ENCODE peak calls at places on chromosomes 12 and 14, in nine cellular contexts. N is lung, V is MM.1S, M is GM23338, G is mesendoderm, F is lower lobe of right lung, I is pancreas, K is fibroblast of lung, A is colonic mucosa. X is an unnamed sample.

GRCh38 chr14:68210729-68211299 is 391.2 kb downstream of the RAD51B start:
- DNase-seq in V (peak; percentile 84), M (no peak), K (peak; percentile 98), N (peak; percentile 51), F (no peak), G (no peak), A (no peak), I (no peak), X (no peak)

GRCh38 chr12:6225630-6226001 is 25.4 kb downstream of the CD9 start:
- DNase-seq in A (no peak), G (no peak), I (no peak), M (no peak), F (no peak), K (no peak), V (no peak), N (no peak), X (no peak)

GRCh38 chr14:56025191-56025590 is 93.0 kb upstream of the PELI2 start:
- DNase-seq in A (no peak), I (no peak), V (no peak), K (no peak), N (no peak), G (no peak), M (no peak), F (no peak), X (no peak)

GRCh38 chr14:23571701-23572523 is 4.3 kb upstream of the AP1G2 start:
- DNase-seq in G (no peak), N (no peak), I (no peak), K (no peak), A (no peak), F (no peak), V (no peak), M (no peak), X (peak; percentile 46)

GRCh38 chr12:28537474-28537873 is 347.2 kb downstream of the CCDC91 start:
- DNase-seq in M (no peak), I (no peak), K (no peak), G (no peak), N (no peak), A (no peak), V (no peak), F (no peak), X (no peak)

GRCh38 chr12:59486827-59487226 is 109.0 kb upstream of the SLC16A7 start:
- DNase-seq in N (no peak), K (no peak), I (no peak), F (no peak), A (no peak), G (no peak), V (no peak), M (no peak), X (no peak)

GRCh38 chr12:63420206-63420644 is 248.1 kb downstream of the DPY19L2 start:
- DNase-seq in K (peak; percentile 69), A (peak; percentile 47), N (no peak), G (peak; percentile 99), V (peak; percentile 74), M (peak; percentile 97), F (no peak), I (no peak), X (peak; percentile 97)

GRCh38 chr12:13981296-13981962 is at the start of gene GRIN2B:
- DNase-seq in G (peak; percentile 41), A (no peak), I (no peak), N (no peak), V (no peak), K (no peak), F (no peak), M (peak; percentile 76), X (peak; percentile 80)

GRCh38 chr12:55654506-55655224 is 18.0 kb downstream of the OR10P1 start:
- DNase-seq in A (no peak), V (no peak), M (no peak), I (no peak), G (no peak), N (no peak), K (no peak), F (no peak), X (peak; percentile 31)

GRCh38 chr14:59333235-59333634 is 131.9 kb downstream of the GPR135 start:
- DNase-seq in G (no peak), A (no peak), N (no peak), M (no peak), V (no peak), I (no peak), K (no peak), F (no peak), X (no peak)

GRCh38 chr14:59331217-59331616 is 134.0 kb downstream of the GPR135 start:
- DNase-seq in I (no peak), M (peak; percentile 52), G (peak; percentile 88), V (no peak), A (no peak), F (no peak), K (no peak), N (no peak), X (peak; percentile 73)

GRCh38 chr14:59330455-59330854 is 134.7 kb downstream of the GPR135 start:
- DNase-seq in N (no peak), G (no peak), I (no peak), A (no peak), M (peak; percentile 24), K (peak; percentile 83), F (peak; percentile 47), V (peak; percentile 77), X (peak; percentile 52)

GRCh38 chr14:59333668-59334067 is 131.5 kb downstream of the GPR135 start:
- DNase-seq in G (peak; percentile 69), F (no peak), A (no peak), V (no peak), K (peak; percentile 96), M (no peak), N (peak; percentile 46), I (no peak), X (no peak)

GRCh38 chr14:59332727-59333126 is 132.5 kb downstream of the GPR135 start:
- DNase-seq in G (no peak), A (no peak), I (no peak), V (no peak), M (no peak), K (peak; percentile 84), F (no peak), N (no peak), X (no peak)
- H3K27ac ChIP-seq in G (no peak overlapping the region), A (no peak overlapping the region), I (no peak overlapping the region), V (no peak overlapping the region), M (no peak overlapping the region), K (peak overlapping the region; percentile 69), F (peak overlapping the region; percentile 80), N (peak overlapping the region; percentile 74), X (no peak overlapping the region)

DNA sequence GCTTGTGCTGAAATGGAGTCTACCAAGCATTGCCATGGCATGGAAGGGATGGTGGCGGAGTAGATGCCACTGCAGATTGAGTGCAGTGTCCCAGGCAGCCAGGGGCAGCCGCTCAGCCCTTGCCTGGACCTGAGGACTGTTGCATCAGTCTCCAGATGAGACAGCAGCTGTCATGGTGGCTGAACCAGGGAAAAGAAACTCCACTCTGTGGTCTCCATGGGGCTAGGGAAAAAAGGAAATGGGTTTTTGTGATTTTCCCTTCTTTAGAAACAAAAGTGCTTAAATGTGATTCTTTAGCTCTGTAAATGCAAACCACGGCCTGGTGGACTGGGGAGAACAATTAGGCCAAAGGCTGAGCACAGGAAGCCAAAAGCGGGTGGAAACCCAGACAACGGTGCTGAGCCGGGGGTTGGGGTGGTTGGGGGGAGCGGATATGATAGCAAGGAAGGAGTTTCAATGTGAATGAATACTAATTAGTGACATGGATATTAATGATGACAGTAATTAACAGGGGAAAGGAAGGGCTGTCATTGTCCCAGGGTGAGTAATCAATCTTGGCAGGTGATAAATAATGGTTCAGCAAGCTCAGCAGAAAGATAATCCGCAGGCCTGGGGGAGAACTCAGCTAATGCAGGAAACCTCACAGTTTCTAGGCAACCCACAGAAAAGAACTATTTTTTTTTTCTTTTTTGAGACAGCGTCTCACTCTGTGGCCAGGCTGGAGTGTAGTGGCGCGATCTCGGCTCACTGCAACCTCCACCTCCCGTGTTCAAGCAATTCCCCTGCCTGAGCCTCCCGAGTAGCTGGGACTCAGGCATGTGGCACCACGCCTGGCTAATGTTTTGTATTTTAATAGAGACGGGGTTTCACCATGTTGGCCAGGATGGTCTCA is 442.6 kb downstream of the DPF3 start:
- DNase-seq in K (peak; percentile 9), N (no peak), F (no peak), G (peak; percentile 34), A (no peak), M (no peak), V (peak; percentile 77), I (no peak), X (no peak)
- H3K27ac ChIP-seq in K (no peak overlapping the region), N (no peak overlapping the region), F (no peak overlapping the region), G (no peak overlapping the region), A (no peak overlapping the region), M (peak overlapping the region; percentile 32), V (peak overlapping the region; percentile 98), I (no peak overlapping the region), X (peak overlapping the region; percentile 69)

DNA sequence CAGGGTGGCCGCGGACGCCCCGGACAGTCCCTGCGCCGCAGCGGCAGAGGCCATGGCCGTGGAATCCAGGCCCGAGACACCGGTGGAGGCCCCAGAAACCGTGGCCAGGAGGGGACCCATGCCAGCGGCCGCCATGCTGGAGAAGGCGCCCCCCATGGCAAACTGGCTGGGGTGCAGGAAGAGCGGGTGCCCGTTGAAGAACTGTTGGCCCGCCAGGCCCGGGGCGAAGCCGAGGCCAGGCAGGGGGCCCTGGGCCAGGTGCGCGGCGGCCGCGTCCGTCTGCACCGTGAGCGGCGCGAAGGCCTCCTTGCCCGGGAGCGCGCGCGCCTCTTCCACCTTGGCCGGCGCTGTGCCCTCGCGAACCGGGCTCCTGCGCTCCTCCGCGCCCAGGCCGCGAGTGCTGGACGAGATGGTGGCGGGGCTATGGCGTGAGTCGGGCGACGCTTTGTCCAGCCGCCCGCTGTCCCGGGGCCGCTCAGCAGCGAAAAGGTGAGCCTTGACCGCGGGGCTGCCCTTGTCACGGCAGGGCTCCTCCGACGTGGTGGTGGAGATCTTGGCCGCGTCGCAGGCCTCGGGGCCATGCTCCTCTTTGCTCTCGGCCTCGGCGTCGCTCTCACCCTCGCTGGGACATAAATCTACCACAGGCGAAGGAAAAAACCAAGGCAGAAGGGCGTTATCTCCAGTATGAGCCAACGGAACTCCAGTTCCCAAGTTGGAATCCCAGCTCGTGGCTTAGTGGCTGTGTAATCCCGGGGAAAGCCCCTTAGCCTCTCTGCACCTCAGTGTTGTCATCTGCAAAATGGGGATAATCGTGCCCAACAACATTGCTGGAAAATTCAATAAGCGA is 9.6 kb downstream of the TBX3 start:
- DNase-seq in A (no peak), M (peak; percentile 62), N (no peak), I (no peak), F (no peak), V (no peak), G (peak; percentile 54), K (peak; percentile 70), X (peak; percentile 80)
- H3K27ac ChIP-seq in A (no peak overlapping the region), M (no peak overlapping the region), N (peak overlapping the region; percentile 90), I (no peak overlapping the region), F (peak overlapping the region; percentile 84), V (no peak overlapping the region), G (peak overlapping the region; percentile 2), K (peak overlapping the region; percentile 95), X (no peak overlapping the region)

DNA sequence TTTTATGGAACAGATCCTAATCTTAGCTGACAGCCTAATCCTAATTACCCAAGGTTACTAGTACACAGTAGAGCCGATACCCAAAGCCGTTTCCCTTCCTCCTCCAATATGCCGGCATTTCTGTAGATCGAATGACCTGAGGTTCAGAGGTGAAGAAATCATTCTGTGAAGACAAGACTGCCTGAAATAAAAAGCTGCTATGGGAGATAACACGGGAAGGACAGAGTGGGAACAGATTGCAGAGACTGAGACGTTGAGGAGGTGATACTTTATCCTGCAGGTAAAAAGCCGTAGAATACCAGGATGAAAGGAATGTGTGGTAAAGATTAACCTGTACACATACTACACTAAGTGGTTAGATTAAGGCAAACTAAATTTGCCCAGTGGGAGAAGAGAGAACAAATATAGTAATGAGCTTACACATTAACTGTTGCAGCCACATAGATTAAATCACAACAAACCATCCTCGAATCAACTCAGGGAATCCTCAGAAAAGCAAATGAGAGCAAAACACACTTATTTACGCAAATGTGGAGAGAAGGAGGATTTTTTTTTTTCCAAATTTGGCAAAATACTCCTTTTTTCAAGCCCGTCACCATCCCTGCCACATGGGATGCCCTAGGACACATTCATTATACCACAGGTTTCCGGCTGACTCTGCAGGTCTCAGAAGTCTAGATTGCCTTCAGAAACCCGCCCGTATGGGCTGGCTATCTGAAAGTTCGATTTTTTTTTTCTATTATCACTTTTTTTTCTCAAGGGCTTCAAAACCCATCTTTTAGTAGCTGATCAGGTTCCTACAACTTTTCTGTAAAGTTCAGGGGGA is 188.0 kb downstream of the TTC8 start:
- DNase-seq in A (peak; percentile 46), N (no peak), G (peak; percentile 82), I (no peak), M (no peak), F (no peak), K (no peak), V (no peak), X (no peak)
- H3K27ac ChIP-seq in A (peak overlapping the region; percentile 50), N (no peak overlapping the region), G (peak overlapping the region; percentile 52), I (peak overlapping the region; percentile 45), M (no peak overlapping the region), F (no peak overlapping the region), K (no peak overlapping the region), V (no peak overlapping the region), X (no peak overlapping the region)